ENCODE peak calls at places on chromosomes 3 and 15, in eight cellular contexts. B, V, F, E, H, D, I and L are unnamed samples.

GRCh38 chr15:28919201-28919627 is 33.4 kb downstream of the APBA2 start:
- DNase-seq in V (no peak), E (no peak), F (peak), B (no peak), I (no peak), D (no peak), H (no peak), L (no peak)

GRCh38 chr15:79089890-79090486 is 592 bp downstream of the RASGRF1 start:
- DNase-seq in B (no peak), V (no peak), F (no peak), I (no peak), H (no peak), D (no peak), E (no peak), L (no peak)

GRCh38 chr15:69535101-69535638 is 82.6 kb downstream of the RPLP1 start:
- DNase-seq in F (no peak), B (no peak), H (no peak), E (peak), D (no peak), V (no peak), I (no peak), L (no peak)

GRCh38 chr3:14652-15051 is 181.9 kb upstream of the CHL1 start:
- DNase-seq in H (no peak), B (no peak), I (no peak), F (no peak), E (no peak), V (no peak), D (no peak), L (no peak)

GRCh38 chr3:113340785-113341184 is 100.5 kb downstream of the CFAP44 start:
- DNase-seq in F (no peak), E (no peak), H (no peak), B (no peak), V (no peak), I (no peak), D (no peak), L (no peak)

GRCh38 chr3:125585595-125586223 is 9.6 kb downstream of the OSBPL11 start:
- DNase-seq in V (peak), I (peak), H (no peak), D (no peak), B (no peak), F (peak), E (peak), L (peak)

GRCh38 chr3:189277711-189278110 is 105.9 kb downstream of the TPRG1 start:
- DNase-seq in B (no peak), H (no peak), D (no peak), I (no peak), E (no peak), V (no peak), F (no peak), L (no peak)

GRCh38 chr3:27201435-27201966 is 167.7 kb downstream of the NEK10 start:
- DNase-seq in V (no peak), E (no peak), H (no peak), D (no peak), B (no peak), F (no peak), I (no peak), L (no peak)

GRCh38 chr15:42619641-42620371 is 44.4 kb downstream of the STARD9 start:
- DNase-seq in F (no peak), D (no peak), E (no peak), B (no peak), I (no peak), V (no peak), H (no peak), L (peak)

GRCh38 chr3:195183071-195183776 is 87.7 kb downstream of the XXYLT1 start:
- DNase-seq in E (no peak), B (no peak), H (no peak), D (no peak), I (no peak), F (no peak), V (no peak), L (no peak)

GRCh38 chr3:142873569-142873968 is 15.3 kb downstream of the PCOLCE2 start:
- DNase-seq in D (no peak), H (no peak), F (no peak), E (no peak), I (no peak), B (no peak), V (no peak), L (no peak)

GRCh38 chr15:74053497-74053896 is 28.9 kb downstream of the GOLGA6A start:
- DNase-seq in D (no peak), V (no peak), H (no peak), B (no peak), I (no peak), E (no peak), F (no peak), L (no peak)

GRCh38 chr15:46441294-46442062 is 806.6 kb downstream of the SQOR start:
- DNase-seq in I (no peak), B (no peak), H (no peak), F (no peak), E (peak), V (no peak), D (no peak), L (no peak)

GRCh38 chr3:195213639-195214315 is 57.2 kb downstream of the XXYLT1 start:
- DNase-seq in F (no peak), I (no peak), H (no peak), B (no peak), E (no peak), V (no peak), D (no peak), L (no peak)

GRCh38 chr3:194687638-194688206 is 2.0 kb downstream of the FAM43A start:
- DNase-seq in D (no peak), B (peak), V (peak), F (peak), I (peak), H (peak), E (peak), L (no peak)

GRCh38 chr15:60972866-60973265 is 256.2 kb downstream of the RORA start:
- DNase-seq in B (no peak), I (no peak), H (no peak), D (no peak), F (no peak), V (no peak), E (peak), L (no peak)

GRCh38 chr3:131403216-131403895 is 21.8 kb downstream of the NUDT16 start:
- DNase-seq in B (no peak), E (no peak), F (no peak), H (no peak), V (no peak), D (no peak), I (peak), L (no peak)

GRCh38 chr15:68369931-68370767 is 61.8 kb downstream of the ITGA11 start:
- DNase-seq in I (no peak), B (no peak), D (no peak), H (no peak), V (no peak), F (no peak), E (no peak), L (no peak)

GRCh38 chr3:181081930-181082329 is 92.4 kb upstream of the DNAJC19 start:
- DNase-seq in D (no peak), H (no peak), E (no peak), B (no peak), I (no peak), F (no peak), V (no peak), L (no peak)